ENCODE peak calls at places on chromosomes 11 and 22, in four cellular contexts. One of them, this sample, is unnamed.

GRCh38 chr11:64232182-64233018 is 2.0 kb upstream of the VEGFB start:
- DNase-seq in GDM1: no peak
- DNase-seq in sciatic nerve: no peak
- DNase-seq in fibroblast of lung: no peak
- DNase-seq in this sample: no peak

GRCh38 chr22:45686842-45687241 is 15.2 kb downstream of the ATXN10 start:
- DNase-seq in GDM1: no peak
- DNase-seq in sciatic nerve: no peak
- DNase-seq in fibroblast of lung: peak
- DNase-seq in this sample: no peak

GRCh38 chr11:70826541-70826943 is 425.8 kb downstream of the SHANK2 start:
- DNase-seq in GDM1: no peak
- DNase-seq in sciatic nerve: no peak
- DNase-seq in fibroblast of lung: no peak
- DNase-seq in this sample: no peak

GRCh38 chr22:17559188-17559587 is 4.1 kb upstream of the SLC25A18 start:
- DNase-seq in GDM1: no peak
- DNase-seq in sciatic nerve: peak
- DNase-seq in fibroblast of lung: no peak
- DNase-seq in this sample: no peak

GRCh38 chr11:68122936-68123539 is 1.9 kb upstream of the CHKA start:
- DNase-seq in GDM1: no peak
- DNase-seq in sciatic nerve: no peak
- DNase-seq in fibroblast of lung: no peak
- DNase-seq in this sample: no peak

GRCh38 chr11:17986007-17986710 is 26.7 kb downstream of the SERGEF start:
- DNase-seq in GDM1: no peak
- DNase-seq in sciatic nerve: no peak
- DNase-seq in fibroblast of lung: peak
- DNase-seq in this sample: no peak

GRCh38 chr22:42083119-42083518 is 3.6 kb downstream of the SMDT1 start:
- DNase-seq in GDM1: no peak
- DNase-seq in sciatic nerve: peak
- DNase-seq in fibroblast of lung: no peak
- DNase-seq in this sample: no peak

GRCh38 chr22:50307891-50308596 is 598 bp upstream of the PLXNB2 start:
- DNase-seq in GDM1: no peak
- DNase-seq in sciatic nerve: no peak
- DNase-seq in fibroblast of lung: no peak
- DNase-seq in this sample: no peak

GRCh38 chr11:11992257-11992690 is 16.2 kb downstream of the DKK3 start:
- DNase-seq in GDM1: no peak
- DNase-seq in sciatic nerve: no peak
- DNase-seq in fibroblast of lung: peak
- DNase-seq in this sample: no peak

GRCh38 chr11:121958323-121958977 is 157.6 kb downstream of the BLID start:
- DNase-seq in GDM1: no peak
- DNase-seq in sciatic nerve: no peak
- DNase-seq in fibroblast of lung: no peak
- DNase-seq in this sample: no peak

GRCh38 chr22:47122441-47123000 is 360.1 kb downstream of the TBC1D22A start:
- DNase-seq in GDM1: no peak
- DNase-seq in sciatic nerve: no peak
- DNase-seq in fibroblast of lung: no peak
- DNase-seq in this sample: no peak

GRCh38 chr11:75524576-75525432 is 937 bp downstream of the GDPD5 start:
- DNase-seq in GDM1: no peak
- DNase-seq in sciatic nerve: no peak
- DNase-seq in fibroblast of lung: peak
- DNase-seq in this sample: no peak

GRCh38 chr11:69339916-69340565 is 46.1 kb downstream of the MYEOV start:
- DNase-seq in GDM1: no peak
- DNase-seq in sciatic nerve: peak
- DNase-seq in fibroblast of lung: no peak
- DNase-seq in this sample: no peak

GRCh38 chr22:42425337-42425988 is 6.7 kb downstream of the NFAM1 start:
- DNase-seq in GDM1: no peak
- DNase-seq in sciatic nerve: no peak
- DNase-seq in fibroblast of lung: no peak
- DNase-seq in this sample: no peak

GRCh38 chr22:29734853-29735252 is 15.1 kb downstream of the CABP7 start:
- DNase-seq in GDM1: no peak
- DNase-seq in sciatic nerve: no peak
- DNase-seq in fibroblast of lung: no peak
- DNase-seq in this sample: no peak

GRCh38 chr11:105033344-105033743 is 1.6 kb downstream of the CASP1 start:
- DNase-seq in GDM1: no peak
- DNase-seq in sciatic nerve: no peak
- DNase-seq in fibroblast of lung: no peak
- DNase-seq in this sample: no peak

GRCh38 chr11:101870510-101870909 is 44.3 kb upstream of the CEP126 start:
- DNase-seq in GDM1: no peak
- DNase-seq in sciatic nerve: no peak
- DNase-seq in fibroblast of lung: peak
- DNase-seq in this sample: no peak

GRCh38 chr11:76624515-76625379 is 45.8 kb downstream of the LRRC32 start:
- DNase-seq in GDM1: no peak
- DNase-seq in sciatic nerve: no peak
- DNase-seq in fibroblast of lung: no peak
- DNase-seq in this sample: no peak

GRCh38 chr11:60887531-60887930 is 18.9 kb downstream of the PRPF19 start:
- DNase-seq in GDM1: peak
- DNase-seq in sciatic nerve: no peak
- DNase-seq in fibroblast of lung: peak
- DNase-seq in this sample: peak

GRCh38 chr11:61961570-61962212 is 5.7 kb downstream of the FTH1 start:
- DNase-seq in GDM1: no peak
- DNase-seq in sciatic nerve: peak
- DNase-seq in fibroblast of lung: no peak
- DNase-seq in this sample: no peak